ENCODE peak calls at places on chromosome 11, in eight cellular contexts. W is endodermal cell, F is NCI-H1105, D is T-helper 1 cell, H is GM04504, Z is GM10248, Y is SW 1271, B is NCI-H1092 treated with DMSO at 0.1 percent for 48 hours. S is an unnamed sample.

GRCh38 chr11:68373810-68374501 is 61.6 kb downstream of the LRP5 start:
- DNase-seq in W (no peak), F (no peak), D (no peak), H (no peak), Z (no peak), Y (no peak), B (peak; percentile 36), S (no peak)

GRCh38 chr11:120908521-120909181 is 115.3 kb upstream of the TBCEL start:
- DNase-seq in W (no peak), F (no peak), D (no peak), H (no peak), Z (no peak), Y (no peak), B (no peak), S (no peak)

GRCh38 chr11:8025123-8025522 is 38.0 kb downstream of the EIF3F start:
- DNase-seq in W (no peak), F (no peak), D (no peak), H (no peak), Z (no peak), Y (no peak), B (no peak), S (no peak)

GRCh38 chr11:55501014-55501413 is 53.3 kb upstream of the OR4C15 start:
- DNase-seq in W (no peak), F (no peak), D (no peak), H (no peak), Z (no peak), Y (no peak), B (no peak), S (no peak)

GRCh38 chr11:75350743-75351540 is 519 bp downstream of the ARRB1 start:
- DNase-seq in W (peak; percentile 87), F (no peak), D (peak; percentile 17), H (no peak), Z (peak; percentile 40), Y (no peak), B (peak; percentile 32), S (no peak)

GRCh38 chr11:23555085-23555484 is 694.8 kb upstream of the CCDC179 start:
- DNase-seq in W (no peak), F (no peak), D (no peak), H (no peak), Z (no peak), Y (no peak), B (no peak), S (no peak)

GRCh38 chr11:76657139-76657823 is 13.3 kb downstream of the LRRC32 start:
- DNase-seq in W (peak; percentile 47), F (no peak), D (no peak), H (no peak), Z (no peak), Y (no peak), B (no peak), S (no peak)

GRCh38 chr11:77967121-77967520 is 27.3 kb downstream of the INTS4 start:
- DNase-seq in W (no peak), F (no peak), D (no peak), H (no peak), Z (no peak), Y (no peak), B (no peak), S (no peak)

GRCh38 chr11:32392840-32393239 is 42.5 kb downstream of the WT1 start:
- DNase-seq in W (no peak), F (no peak), D (no peak), H (no peak), Z (no peak), Y (no peak), B (no peak), S (no peak)

GRCh38 chr11:63829823-63830489 is 9.0 kb upstream of the MARK2 start:
- DNase-seq in W (peak; percentile 83), F (no peak), D (no peak), H (no peak), Z (peak; percentile 41), Y (no peak), B (peak; percentile 10), S (no peak)

GRCh38 chr11:63273685-63274084 is 30.3 kb upstream of the SLC22A25 start:
- DNase-seq in W (no peak), F (no peak), D (no peak), H (no peak), Z (no peak), Y (no peak), B (no peak), S (no peak)

GRCh38 chr11:120400564-120401364 is 64.6 kb downstream of the ARHGEF12 start:
- DNase-seq in W (no peak), F (no peak), D (no peak), H (peak; percentile 93), Z (no peak), Y (peak; percentile 58), B (no peak), S (no peak)

GRCh38 chr11:33987975-33988580 is 63.5 kb upstream of the CAPRIN1 start:
- DNase-seq in W (peak; percentile 87), F (peak; percentile 84), D (peak; percentile 58), H (peak; percentile 40), Z (peak; percentile 73), Y (peak; percentile 17), B (peak; percentile 87), S (peak; percentile 86)

GRCh38 chr11:46976182-46976854 is 39.8 kb downstream of the CSTPP1 start:
- DNase-seq in W (no peak), F (no peak), D (no peak), H (no peak), Z (peak; percentile 19), Y (no peak), B (no peak), S (no peak)

GRCh38 chr11:93519179-93519578 is 24.0 kb downstream of the SMCO4 start:
- DNase-seq in W (no peak), F (peak; percentile 82), D (no peak), H (no peak), Z (no peak), Y (no peak), B (peak; percentile 95), S (no peak)

GRCh38 chr11:135069884-135070283 is 657.8 kb upstream of the B3GAT1 start:
- DNase-seq in W (no peak), F (no peak), D (no peak), H (no peak), Z (no peak), Y (peak; percentile 33), B (no peak), S (no peak)

GRCh38 chr11:1640076-1640946 is 10.7 kb downstream of the KRTAP5-5 start:
- DNase-seq in W (peak; percentile 90), F (peak; percentile 77), D (peak; percentile 19), H (no peak), Z (peak; percentile 67), Y (no peak), B (peak; percentile 77), S (peak; percentile 18)

GRCh38 chr11:34266987-34267386 is 90.8 kb downstream of the ABTB2 start:
- DNase-seq in W (no peak), F (no peak), D (no peak), H (no peak), Z (no peak), Y (no peak), B (peak; percentile 26), S (no peak)

GRCh38 chr11:14583252-14584105 is 60.1 kb upstream of the PDE3B start:
- DNase-seq in W (peak; percentile 50), F (no peak), D (no peak), H (no peak), Z (no peak), Y (no peak), B (no peak), S (no peak)

GRCh38 chr11:35781342-35782171 is 119.0 kb downstream of the TRIM44 start:
- DNase-seq in W (peak; percentile 48), F (no peak), D (no peak), H (peak; percentile 37), Z (no peak), Y (no peak), B (no peak), S (no peak)

GRCh38 chr11:128453444-128454336 is 133.7 kb downstream of the ETS1 start:
- DNase-seq in W (no peak), F (no peak), D (no peak), H (peak; percentile 96), Z (no peak), Y (no peak), B (no peak), S (peak; percentile 63)

GRCh38 chr11:115506909-115507649 is 2.9 kb upstream of the CADM1 start:
- DNase-seq in W (no peak), F (no peak), D (no peak), H (no peak), Z (no peak), Y (no peak), B (no peak), S (no peak)

GRCh38 chr11:125105921-125106320 is 5.5 kb downstream of the TMEM218 start:
- DNase-seq in W (no peak), F (no peak), D (no peak), H (no peak), Z (no peak), Y (no peak), B (no peak), S (peak; percentile 13)

GRCh38 chr11:43278302-43278956 is 33.4 kb upstream of the API5 start:
- DNase-seq in W (peak; percentile 72), F (no peak), D (no peak), H (no peak), Z (no peak), Y (no peak), B (peak; percentile 57), S (peak; percentile 10)

GRCh38 chr11:120120805-120121335 is 17.0 kb downstream of the TRIM29 start:
- DNase-seq in W (no peak), F (no peak), D (no peak), H (no peak), Z (no peak), Y (no peak), B (no peak), S (no peak)

GRCh38 chr11:120964857-120965256 is 59.0 kb upstream of the TBCEL start:
- DNase-seq in W (no peak), F (no peak), D (no peak), H (peak; percentile 8), Z (no peak), Y (no peak), B (no peak), S (no peak)

GRCh38 chr11:67644472-67645418 is 5.2 kb upstream of the TBX10 start:
- DNase-seq in W (peak; percentile 60), F (no peak), D (no peak), H (no peak), Z (no peak), Y (no peak), B (no peak), S (no peak)

GRCh38 chr11:17529814-17530162 is 14.4 kb downstream of the USH1C start:
- DNase-seq in W (no peak), F (no peak), D (no peak), H (no peak), Z (no peak), Y (no peak), B (peak; percentile 82), S (no peak)

GRCh38 chr11:17423533-17424310 is 35.3 kb upstream of the KCNJ11 start:
- DNase-seq in W (no peak), F (no peak), D (no peak), H (no peak), Z (no peak), Y (no peak), B (no peak), S (no peak)

GRCh38 chr11:120131941-120132644 is 5.8 kb downstream of the TRIM29 start:
- DNase-seq in W (peak; percentile 33), F (peak; percentile 94), D (no peak), H (no peak), Z (no peak), Y (no peak), B (no peak), S (no peak)

GRCh38 chr11:75240381-75241035 is at the start of gene TPBGL:
- DNase-seq in W (peak; percentile 81), F (peak; percentile 41), D (no peak), H (no peak), Z (no peak), Y (no peak), B (peak; percentile 35), S (no peak)

GRCh38 chr11:64627371-64627770 is 36.4 kb downstream of the SLC22A12 start:
- DNase-seq in W (no peak), F (no peak), D (no peak), H (no peak), Z (no peak), Y (no peak), B (no peak), S (no peak)

GRCh38 chr11:18312012-18312411 is 9.9 kb downstream of the HPS5 start:
- DNase-seq in W (no peak), F (no peak), D (no peak), H (no peak), Z (no peak), Y (no peak), B (no peak), S (no peak)

GRCh38 chr11:19935507-19935906 is 222.9 kb downstream of the NAV2 start:
- DNase-seq in W (peak; percentile 73), F (no peak), D (no peak), H (peak; percentile 64), Z (no peak), Y (no peak), B (no peak), S (no peak)

S was measured in MM.1S.